ENCODE peak calls at places on chromosomes 11 and 22, in eight cellular contexts. R is non-pigmented ciliary epithelial cell, N is GM12891, K is ovary, Z is D341Med, M is NCI-H460, H is progenitor cell of endocrine pancreas, F is ELF-1. C is an unnamed sample.

GRCh38 chr11:110308071-110308470 is 11.7 kb upstream of the RDX start:
- DNase-seq in R (no peak), N (no peak), K (no peak), Z (no peak), M (no peak), H (no peak), F (no peak), C (no peak)

GRCh38 chr11:78420796-78421209 is 3.2 kb upstream of the GAB2 start:
- DNase-seq in R (peak; percentile 55), N (no peak), K (peak; percentile 69), Z (peak; percentile 17), M (no peak), H (no peak), F (peak; percentile 53), C (peak; percentile 87)

GRCh38 chr11:59857444-59858434 is 8.5 kb downstream of the TCN1 start:
- DNase-seq in R (no peak), N (no peak), K (no peak), Z (no peak), M (peak; percentile 5), H (no peak), F (peak; percentile 9), C (no peak)

GRCh38 chr11:124717786-124718634 is 21.7 kb upstream of the NRGN start:
- DNase-seq in R (no peak), N (no peak), K (peak; percentile 40), Z (peak; percentile 45), M (no peak), H (no peak), F (peak; percentile 75), C (peak; percentile 91)

GRCh38 chr22:23242473-23243001 is 62.2 kb downstream of the BCR start:
- DNase-seq in R (no peak), N (no peak), K (no peak), Z (no peak), M (no peak), H (no peak), F (peak; percentile 96), C (peak; percentile 84)

GRCh38 chr11:5291207-5291838 is 10.4 kb downstream of the OR51B4 start:
- DNase-seq in R (no peak), N (peak; percentile 8), K (no peak), Z (no peak), M (peak; percentile 52), H (no peak), F (peak; percentile 13), C (peak; percentile 76)

GRCh38 chr22:32574957-32575893 is 100.6 kb downstream of the FBXO7 start:
- DNase-seq in R (no peak), N (no peak), K (no peak), Z (no peak), M (no peak), H (no peak), F (no peak), C (no peak)

GRCh38 chr11:112219476-112220232 is 6.6 kb upstream of the PTS start:
- DNase-seq in R (no peak), N (peak; percentile 26), K (no peak), Z (peak; percentile 72), M (peak; percentile 73), H (peak; percentile 20), F (peak; percentile 49), C (no peak)

GRCh38 chr11:119089319-119089718 is 4.6 kb downstream of the HMBS start:
- DNase-seq in R (no peak), N (no peak), K (no peak), Z (no peak), M (no peak), H (no peak), F (no peak), C (peak; percentile 26)

GRCh38 chr11:74055938-74056337 is 47.1 kb upstream of the UCP3 start:
- DNase-seq in R (peak; percentile 65), N (no peak), K (no peak), Z (no peak), M (no peak), H (no peak), F (no peak), C (peak; percentile 65)

GRCh38 chr11:94581926-94582325 is 14.8 kb downstream of the PIWIL4 start:
- DNase-seq in R (no peak), N (peak; percentile 27), K (no peak), Z (peak; percentile 52), M (no peak), H (no peak), F (no peak), C (no peak)

GRCh38 chr11:119992171-119993051 is 145.5 kb downstream of the TRIM29 start:
- DNase-seq in R (no peak), N (no peak), K (no peak), Z (no peak), M (no peak), H (no peak), F (no peak), C (no peak)

GRCh38 chr11:83819936-83820549 is 533.9 kb upstream of the CCDC90B start:
- DNase-seq in R (peak; percentile 50), N (no peak), K (no peak), Z (peak; percentile 37), M (peak; percentile 67), H (no peak), F (no peak), C (no peak)

GRCh38 chr11:101686514-101686913 is 102.7 kb upstream of the TRPC6 start:
- DNase-seq in R (peak; percentile 23), N (no peak), K (no peak), Z (no peak), M (peak; percentile 12), H (no peak), F (no peak), C (peak; percentile 59)

GRCh38 chr22:22788460-22789037 is 99.1 kb upstream of the IGLL5 start:
- DNase-seq in R (no peak), N (no peak), K (no peak), Z (no peak), M (no peak), H (no peak), F (no peak), C (no peak)

GRCh38 chr11:99352642-99353041 is 331.9 kb downstream of the CNTN5 start:
- DNase-seq in R (no peak), N (no peak), K (no peak), Z (no peak), M (no peak), H (no peak), F (no peak), C (no peak)

GRCh38 chr11:17161515-17161914 is 46.3 kb downstream of the PIK3C2A start:
- DNase-seq in R (no peak), N (no peak), K (no peak), Z (no peak), M (no peak), H (no peak), F (no peak), C (no peak)

GRCh38 chr11:75325713-75326438 is 25.6 kb downstream of the ARRB1 start:
- DNase-seq in R (peak; percentile 82), N (no peak), K (peak; percentile 61), Z (peak; percentile 54), M (peak; percentile 24), H (no peak), F (peak; percentile 63), C (peak; percentile 98)

GRCh38 chr22:50293441-50294318 is 13.8 kb downstream of the PLXNB2 start:
- DNase-seq in R (no peak), N (no peak), K (peak; percentile 85), Z (no peak), M (no peak), H (peak; percentile 59), F (peak; percentile 72), C (peak; percentile 99)

GRCh38 chr11:58286249-58286648 is 18.2 kb upstream of the OR10W1 start:
- DNase-seq in R (peak; percentile 28), N (peak; percentile 4), K (no peak), Z (no peak), M (peak; percentile 1), H (no peak), F (peak; percentile 13), C (peak; percentile 48)

GRCh38 chr22:36817429-36817783 is 571 bp upstream of the PVALB start:
- DNase-seq in R (no peak), N (no peak), K (no peak), Z (no peak), M (no peak), H (no peak), F (peak; percentile 32), C (peak; percentile 80)

GRCh38 chr11:75554258-75555022 is 7.6 kb upstream of the SERPINH1 start:
- DNase-seq in R (peak; percentile 99), N (no peak), K (peak; percentile 99), Z (no peak), M (no peak), H (no peak), F (peak; percentile 97), C (peak; percentile 98)

GRCh38 chr11:65556470-65557279 is 1.5 kb downstream of the LTBP3 start:
- DNase-seq in R (no peak), N (no peak), K (no peak), Z (no peak), M (no peak), H (no peak), F (no peak), C (peak; percentile 89)

GRCh38 chr11:64359712-64360402 is 895 bp downstream of the RPS6KA4 start:
- DNase-seq in R (no peak), N (peak; percentile 61), K (no peak), Z (no peak), M (no peak), H (no peak), F (no peak), C (no peak)